ENCODE peak calls at places on chromosomes 6 and 20, in six cellular contexts. R is IMR-90; Y is CD8-positive, alpha-beta T cell; P is mucosa of descending colon; B is mesendoderm; C is AG09309. M is an unnamed sample.

GRCh38 chr20:15512916-15513315 is 1060.3 kb downstream of the KIF16B start:
- DNase-seq in P (no peak), Y (no peak), B (no peak), R (no peak), C (no peak), M (no peak)

GRCh38 chr6:40431706-40432105 is 155.5 kb downstream of the LRFN2 start:
- DNase-seq in R (no peak), B (no peak), C (no peak), Y (no peak), P (no peak), M (no peak)

GRCh38 chr20:25046736-25047666 is 10.9 kb downstream of the ACSS1 start:
- DNase-seq in P (no peak), C (no peak), B (no peak), Y (no peak), R (no peak), M (no peak)

GRCh38 chr20:21509597-21510331 is 4.1 kb downstream of the NKX2-2 start:
- DNase-seq in Y (no peak), R (peak; percentile 25), P (no peak), B (peak; percentile 74), C (peak; percentile 17), M (no peak)

GRCh38 chr6:88952065-88952704 is 11.2 kb downstream of the RNGTT start:
- DNase-seq in C (no peak), Y (no peak), B (no peak), P (no peak), R (peak; percentile 20), M (peak; percentile 48)

GRCh38 chr20:40741507-40742106 is 52.6 kb upstream of the MAFB start:
- DNase-seq in R (peak; percentile 34), C (no peak), Y (no peak), P (no peak), B (peak; percentile 73), M (peak; percentile 50)

GRCh38 chr20:57323034-57323433 is 6.6 kb upstream of the SPO11 start:
- DNase-seq in P (peak; percentile 63), Y (no peak), C (peak; percentile 10), B (peak; percentile 93), R (no peak), M (peak; percentile 5)

GRCh38 chr6:167842457-167842856 is 15.7 kb downstream of the AFDN start:
- DNase-seq in C (no peak), R (no peak), B (no peak), P (no peak), Y (no peak), M (no peak)

GRCh38 chr6:112413805-112414204 is 66.7 kb downstream of the RFPL4B start:
- DNase-seq in R (no peak), B (peak; percentile 70), Y (no peak), P (no peak), C (no peak), M (no peak)

GRCh38 chr6:21992178-21992967 is 304.5 kb downstream of the PRL start:
- DNase-seq in C (peak; percentile 47), R (peak; percentile 80), Y (no peak), B (no peak), P (no peak), M (peak; percentile 71)

GRCh38 chr6:22068561-22069346 is 228.1 kb downstream of the PRL start:
- DNase-seq in P (no peak), B (no peak), Y (no peak), R (no peak), C (no peak), M (no peak)

GRCh38 chr6:49849121-49849907 is 17.0 kb downstream of the CRISP1 start:
- DNase-seq in R (peak; percentile 55), C (peak; percentile 16), B (peak; percentile 59), P (no peak), Y (no peak), M (peak; percentile 9)

GRCh38 chr20:50325215-50325614 is 134.6 kb downstream of the CEBPB start:
- DNase-seq in R (no peak), Y (no peak), C (no peak), B (no peak), P (no peak), M (no peak)

GRCh38 chr20:6756961-6757595 is 10.4 kb upstream of the BMP2 start:
- DNase-seq in B (no peak), C (no peak), Y (no peak), R (no peak), P (no peak), M (no peak)

GRCh38 chr6:33314943-33315752 is 1.3 kb upstream of the TAPBP start:
- DNase-seq in Y (no peak), P (peak; percentile 88), R (no peak), C (no peak), B (peak; percentile 57), M (no peak)
- H3K4me3 ChIP-seq in Y (peak overlapping the region; percentile 100), P (no peak overlapping the region), R (no peak overlapping the region), C (peak overlapping the region; percentile 68), B (no peak overlapping the region), M (peak overlapping the region; percentile 93)

DNA sequence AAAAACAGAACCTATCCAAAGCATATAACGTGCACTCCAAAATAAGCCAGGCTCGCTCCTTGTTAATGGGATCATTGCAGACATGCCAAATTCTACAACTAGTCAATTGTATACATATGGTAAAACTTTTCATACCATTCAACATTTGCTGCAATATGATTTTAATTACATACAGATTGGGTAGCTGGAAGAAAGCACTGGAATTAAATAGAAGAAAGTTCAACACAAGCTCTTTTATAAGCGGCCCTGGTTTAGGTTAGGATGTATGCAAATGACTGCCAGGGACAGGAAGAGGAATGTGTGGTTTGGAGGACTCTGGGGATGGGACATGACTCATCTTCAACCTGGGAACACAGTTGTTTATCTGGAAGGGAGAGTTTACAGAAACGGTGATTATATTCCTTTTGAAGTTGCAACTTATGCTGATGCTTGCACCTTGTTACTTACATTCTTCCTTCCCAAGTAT is 62.5 kb upstream of the TIAM2 start:
- DNase-seq in C (peak; percentile 62), P (no peak), Y (no peak), R (peak; percentile 78), B (peak; percentile 96), M (peak; percentile 43)
- H3K4me3 ChIP-seq in C (no peak overlapping the region), P (no peak overlapping the region), Y (no peak overlapping the region), R (no peak overlapping the region), B (no peak overlapping the region), M (no peak overlapping the region)

GRCh38 chr20:63657937-63658748 is at the start of gene RTEL1:
- DNase-seq in B (peak; percentile 95), Y (peak; percentile 85), P (peak; percentile 94), R (peak; percentile 91), C (peak; percentile 69), M (peak; percentile 86)

GRCh38 chr20:63660622-63661021 is 2.5 kb downstream of the RTEL1 start:
- DNase-seq in P (no peak), C (no peak), R (no peak), Y (no peak), B (no peak), M (no peak)

GRCh38 chr20:63658749-63659187 is 656 bp downstream of the RTEL1 start:
- DNase-seq in C (no peak), B (no peak), Y (no peak), P (peak; percentile 77), R (peak; percentile 40), M (peak; percentile 20)

GRCh38 chr20:63661108-63661507 is 3.0 kb downstream of the RTEL1 start:
- DNase-seq in C (no peak), B (no peak), R (no peak), P (no peak), Y (no peak), M (no peak)

GRCh38 chr20:63659370-63659769 is 1.3 kb downstream of the RTEL1 start:
- DNase-seq in P (no peak), C (no peak), Y (no peak), B (peak; percentile 37), R (no peak), M (no peak)
- H3K4me3 ChIP-seq in P (no peak overlapping the region), C (peak overlapping the region; percentile 87), Y (no peak overlapping the region), B (no peak overlapping the region), R (peak overlapping the region; percentile 85), M (peak overlapping the region; percentile 90)

GRCh38 chr20:2178328-2179232 is 77.0 kb downstream of the STK35 start:
- DNase-seq in R (peak; percentile 6), Y (no peak), C (no peak), B (no peak), P (no peak), M (no peak)
- H3K4me3 ChIP-seq in R (no peak overlapping the region), Y (no peak overlapping the region), C (no peak overlapping the region), B (no peak overlapping the region), P (no peak overlapping the region), M (no peak overlapping the region)

M was measured in brain microvascular endothelial cell.